ENCODE peak calls at places on chromosomes 5 and 9, in seven cellular contexts. Z is foreskin fibroblast; X is stimulated activated CD8-positive, alpha-beta memory T cell treated with anti-CD3 and anti-CD28 coated beads, Interleukin-4, amount 100 ng/mL, for 1 hour; R is NCI-H748 treated with DMSO at 0.1 percent for 48 hours; Y is NCI-H446 treated with DMSO at 0.1 percent for 48 hours; H is mucosa of descending colon; T is activated naive CD8-positive, alpha-beta T cell treated with anti-CD3 and anti-CD28 coated beads for 36 hours. U is an unnamed sample.

GRCh38 chr5:29208026-29208425 is 1985.5 kb upstream of the CDH6 start:
- DNase-seq in R (no peak), X (no peak), H (no peak), Z (no peak), Y (no peak), T (no peak), U (peak)

GRCh38 chr5:140075371-140075770 is 32.3 kb upstream of the NRG2 start:
- DNase-seq in Z (no peak), T (no peak), H (no peak), Y (no peak), R (no peak), X (no peak), U (no peak)

GRCh38 chr9:133978226-133979123 is 13.6 kb downstream of the VAV2 start:
- DNase-seq in Z (no peak), R (no peak), Y (no peak), T (no peak), H (peak), X (no peak), U (no peak)

GRCh38 chr9:73780916-73781315 is 629.3 kb downstream of the ANXA1 start:
- DNase-seq in Z (peak), X (no peak), Y (no peak), H (no peak), T (no peak), R (no peak), U (peak)

GRCh38 chr9:130535818-130536521 is 43.4 kb upstream of the FUBP3 start:
- DNase-seq in Z (peak), R (peak), T (no peak), H (no peak), X (no peak), Y (no peak), U (peak)

GRCh38 chr9:116027951-116028350 is 125.6 kb upstream of the PAPPA start:
- DNase-seq in Y (no peak), R (no peak), X (no peak), H (no peak), T (no peak), Z (no peak), U (peak)

GRCh38 chr9:135150981-135151380 is 63.5 kb downstream of the OLFM1 start:
- DNase-seq in H (no peak), T (no peak), Y (no peak), Z (no peak), R (no peak), X (no peak), U (no peak)

GRCh38 chr5:145203193-145203592 is 631.9 kb downstream of the PRELID2 start:
- DNase-seq in H (no peak), T (no peak), Z (no peak), Y (no peak), X (no peak), R (no peak), U (peak)

GRCh38 chr5:127650022-127650421 is 1.1 kb downstream of the CTXN3 start:
- DNase-seq in T (no peak), Z (no peak), X (no peak), H (no peak), Y (no peak), R (no peak), U (peak)

GRCh38 chr5:119529811-119530210 is 77.5 kb downstream of the HSD17B4 start:
- DNase-seq in H (no peak), X (no peak), Y (no peak), Z (no peak), R (no peak), T (no peak), U (no peak)

GRCh38 chr5:154575869-154576806 is 98.1 kb upstream of the HAND1 start:
- DNase-seq in H (no peak), R (no peak), Z (no peak), X (no peak), Y (no peak), T (no peak), U (no peak)

GRCh38 chr9:110340306-110340705 is 2.6 kb upstream of the TXNDC8 start:
- DNase-seq in R (no peak), X (no peak), Z (no peak), H (no peak), T (no peak), Y (no peak), U (peak)

GRCh38 chr9:134221273-134222017 is 57.1 kb upstream of the RNU6ATAC start:
- DNase-seq in Z (no peak), R (no peak), Y (no peak), X (no peak), T (no peak), H (peak), U (no peak)

GRCh38 chr9:36074870-36075532 is 38.3 kb downstream of the RECK start:
- DNase-seq in X (no peak), Y (peak), H (no peak), Z (peak), T (no peak), R (no peak), U (peak)

GRCh38 chr9:32395483-32396216 is 11.2 kb downstream of the ACO1 start:
- DNase-seq in Y (no peak), Z (peak), X (no peak), T (no peak), R (no peak), H (no peak), U (peak)

GRCh38 chr5:1003296-1003937 is 5.2 kb upstream of the NKD2 start:
- DNase-seq in H (peak), R (peak), X (no peak), Y (no peak), T (peak), Z (no peak), U (no peak)

GRCh38 chr9:108270041-108270440 is 585.7 kb downstream of the ACTL7B start:
- DNase-seq in R (no peak), X (no peak), T (no peak), Z (no peak), H (no peak), Y (no peak), U (no peak)

GRCh38 chr5:95892784-95893354 is 68.8 kb downstream of the ELL2 start:
- DNase-seq in T (peak), Z (no peak), X (no peak), Y (peak), H (no peak), R (no peak), U (peak)

GRCh38 chr5:80754900-80755299 is 100.1 kb upstream of the DHFR start:
- DNase-seq in Y (no peak), Z (peak), T (peak), R (peak), X (no peak), H (no peak), U (peak)

GRCh38 chr5:78597068-78597857 is 51.3 kb downstream of the LHFPL2 start:
- DNase-seq in T (no peak), R (no peak), Y (no peak), H (no peak), X (no peak), Z (peak), U (peak)

GRCh38 chr5:170302729-170303501 is 5.3 kb upstream of the LCP2 start:
- DNase-seq in H (peak), T (peak), X (no peak), Y (no peak), Z (no peak), R (no peak), U (no peak)

GRCh38 chr5:179257190-179257741 is 88.0 kb downstream of the ADAMTS2 start:
- DNase-seq in Y (no peak), H (no peak), R (no peak), Z (no peak), X (no peak), T (no peak), U (no peak)

GRCh38 chr9:134365791-134366222 is 39.6 kb downstream of the RXRA start:
- DNase-seq in Y (peak), X (no peak), H (no peak), R (no peak), T (no peak), Z (no peak), U (no peak)

GRCh38 chr9:96251451-96251850 is 50.5 kb downstream of the HSD17B3 start:
- DNase-seq in T (no peak), X (no peak), R (no peak), Y (no peak), Z (no peak), H (no peak), U (no peak)

GRCh38 chr9:125990793-125991220 is 243.6 kb downstream of the PBX3 start:
- DNase-seq in T (no peak), R (no peak), Z (no peak), Y (no peak), H (no peak), X (no peak), U (no peak)

GRCh38 chr5:102921341-102922047 is 166.4 kb downstream of the PAM start:
- DNase-seq in H (no peak), R (no peak), X (no peak), Y (no peak), T (no peak), Z (no peak), U (no peak)

GRCh38 chr5:14108170-14108996 is 34.8 kb upstream of the TRIO start:
- DNase-seq in Y (peak), X (no peak), Z (peak), H (peak), R (peak), T (peak), U (peak)

GRCh38 chr5:45385321-45386058 is 310.7 kb downstream of the HCN1 start:
- DNase-seq in X (no peak), Z (peak), T (no peak), H (no peak), Y (peak), R (no peak), U (peak)

U was measured in brain microvascular endothelial cell.